ENCODE peak calls at places on chromosomes 2 and 18, in eight cellular contexts. One of them, this sample, is unnamed.

GRCh38 chr2:17604050-17604449 is 63.6 kb downstream of the VSNL1 start:
- DNase-seq in astrocyte of the spinal cord: no peak
- DNase-seq in GM19239: no peak
- DNase-seq in type B pancreatic cell: no peak
- DNase-seq in neural crest cell: no peak
- DNase-seq in activated naive CD4-positive, alpha-beta T cell treated with anti-CD3 and anti-CD28 coated beads, Interleukin-2, amount 50 U/mL, for 16 hours: no peak
- DNase-seq in pancreas: no peak
- DNase-seq in DMS 273 treated with DMSO at 0.1 percent for 48 hours: no peak
- DNase-seq in this sample: no peak

GRCh38 chr2:240252191-240252871 is 111.9 kb upstream of the OTOS start:
- DNase-seq in astrocyte of the spinal cord: no peak
- DNase-seq in neural crest cell: no peak
- DNase-seq in DMS 273 treated with DMSO at 0.1 percent for 48 hours: no peak
- DNase-seq in activated naive CD4-positive, alpha-beta T cell treated with anti-CD3 and anti-CD28 coated beads, Interleukin-2, amount 50 U/mL, for 16 hours: no peak
- DNase-seq in GM19239: no peak
- DNase-seq in type B pancreatic cell: no peak
- DNase-seq in pancreas: no peak
- DNase-seq in this sample: no peak

GRCh38 chr2:23689891-23690290 is 237.0 kb downstream of the ATAD2B start:
- DNase-seq in astrocyte of the spinal cord: no peak
- DNase-seq in type B pancreatic cell: no peak
- DNase-seq in neural crest cell: no peak
- DNase-seq in GM19239: no peak
- DNase-seq in activated naive CD4-positive, alpha-beta T cell treated with anti-CD3 and anti-CD28 coated beads, Interleukin-2, amount 50 U/mL, for 16 hours: no peak
- DNase-seq in DMS 273 treated with DMSO at 0.1 percent for 48 hours: no peak
- DNase-seq in pancreas: no peak
- DNase-seq in this sample: no peak

GRCh38 chr2:62014102-62014501 is 108.6 kb downstream of the COMMD1 start:
- DNase-seq in pancreas: peak; percentile 73
- DNase-seq in astrocyte of the spinal cord: peak; percentile 83
- DNase-seq in activated naive CD4-positive, alpha-beta T cell treated with anti-CD3 and anti-CD28 coated beads, Interleukin-2, amount 50 U/mL, for 16 hours: no peak
- DNase-seq in GM19239: no peak
- DNase-seq in DMS 273 treated with DMSO at 0.1 percent for 48 hours: peak; percentile 98
- DNase-seq in type B pancreatic cell: no peak
- DNase-seq in neural crest cell: no peak
- DNase-seq in this sample: peak; percentile 74

GRCh38 chr2:139963863-139964355 is 1183.7 kb upstream of the NXPH2 start:
- DNase-seq in activated naive CD4-positive, alpha-beta T cell treated with anti-CD3 and anti-CD28 coated beads, Interleukin-2, amount 50 U/mL, for 16 hours: no peak
- DNase-seq in astrocyte of the spinal cord: no peak
- DNase-seq in neural crest cell: no peak
- DNase-seq in DMS 273 treated with DMSO at 0.1 percent for 48 hours: no peak
- DNase-seq in type B pancreatic cell: no peak
- DNase-seq in GM19239: no peak
- DNase-seq in pancreas: no peak
- DNase-seq in this sample: no peak

GRCh38 chr2:28155627-28156026 is 237.0 kb upstream of the FOSL2 start:
- DNase-seq in pancreas: no peak
- DNase-seq in GM19239: no peak
- DNase-seq in DMS 273 treated with DMSO at 0.1 percent for 48 hours: no peak
- DNase-seq in astrocyte of the spinal cord: no peak
- DNase-seq in activated naive CD4-positive, alpha-beta T cell treated with anti-CD3 and anti-CD28 coated beads, Interleukin-2, amount 50 U/mL, for 16 hours: no peak
- DNase-seq in type B pancreatic cell: no peak
- DNase-seq in neural crest cell: no peak
- DNase-seq in this sample: peak; percentile 4

GRCh38 chr18:79682896-79683625 is 3.5 kb downstream of the CTDP1 start:
- DNase-seq in neural crest cell: no peak
- DNase-seq in astrocyte of the spinal cord: no peak
- DNase-seq in DMS 273 treated with DMSO at 0.1 percent for 48 hours: no peak
- DNase-seq in GM19239: no peak
- DNase-seq in pancreas: no peak
- DNase-seq in type B pancreatic cell: no peak
- DNase-seq in activated naive CD4-positive, alpha-beta T cell treated with anti-CD3 and anti-CD28 coated beads, Interleukin-2, amount 50 U/mL, for 16 hours: no peak
- DNase-seq in this sample: no peak

GRCh38 chr2:172865422-172865821 is 129.8 kb downstream of the RAPGEF4 start:
- DNase-seq in GM19239: no peak
- DNase-seq in neural crest cell: no peak
- DNase-seq in astrocyte of the spinal cord: no peak
- DNase-seq in pancreas: no peak
- DNase-seq in type B pancreatic cell: no peak
- DNase-seq in activated naive CD4-positive, alpha-beta T cell treated with anti-CD3 and anti-CD28 coated beads, Interleukin-2, amount 50 U/mL, for 16 hours: no peak
- DNase-seq in DMS 273 treated with DMSO at 0.1 percent for 48 hours: no peak
- DNase-seq in this sample: no peak

GRCh38 chr2:204299766-204300165 is 245.5 kb upstream of the PARD3B start:
- DNase-seq in activated naive CD4-positive, alpha-beta T cell treated with anti-CD3 and anti-CD28 coated beads, Interleukin-2, amount 50 U/mL, for 16 hours: no peak
- DNase-seq in pancreas: no peak
- DNase-seq in type B pancreatic cell: no peak
- DNase-seq in GM19239: no peak
- DNase-seq in DMS 273 treated with DMSO at 0.1 percent for 48 hours: no peak
- DNase-seq in astrocyte of the spinal cord: no peak
- DNase-seq in neural crest cell: no peak
- DNase-seq in this sample: no peak

GRCh38 chr2:24509425-24509824 is 18.4 kb downstream of the NCOA1 start:
- DNase-seq in activated naive CD4-positive, alpha-beta T cell treated with anti-CD3 and anti-CD28 coated beads, Interleukin-2, amount 50 U/mL, for 16 hours: no peak
- DNase-seq in GM19239: no peak
- DNase-seq in DMS 273 treated with DMSO at 0.1 percent for 48 hours: no peak
- DNase-seq in pancreas: no peak
- DNase-seq in neural crest cell: no peak
- DNase-seq in astrocyte of the spinal cord: no peak
- DNase-seq in type B pancreatic cell: no peak
- DNase-seq in this sample: no peak

GRCh38 chr2:186426153-186427016 is 59.7 kb upstream of the ZC3H15 start:
- DNase-seq in type B pancreatic cell: no peak
- DNase-seq in GM19239: peak; percentile 2
- DNase-seq in astrocyte of the spinal cord: no peak
- DNase-seq in neural crest cell: no peak
- DNase-seq in pancreas: no peak
- DNase-seq in DMS 273 treated with DMSO at 0.1 percent for 48 hours: no peak
- DNase-seq in activated naive CD4-positive, alpha-beta T cell treated with anti-CD3 and anti-CD28 coated beads, Interleukin-2, amount 50 U/mL, for 16 hours: no peak
- DNase-seq in this sample: no peak

This sample was measured in NCI-H1694.